ENCODE peak calls at places on chromosomes 7 and 10, in seven cellular contexts. Q is heart left ventricle, N is mucosa of descending colon, M is bronchial epithelial cell, D is kidney, F is choroid plexus epithelial cell, T is gastrocnemius medialis. I is an unnamed sample.

GRCh38 chr10:12819071-12819470 is 182.4 kb downstream of the CCDC3 start:
- DNase-seq in Q (no peak), N (no peak), M (peak), D (no peak), F (no peak), T (no peak), I (no peak)

GRCh38 chr7:98133181-98133580 is 26.5 kb downstream of the LMTK2 start:
- DNase-seq in Q (no peak), N (no peak), M (peak), D (no peak), F (peak), T (no peak), I (peak)

GRCh38 chr7:20249924-20250323 is 32.7 kb upstream of the MACC1 start:
- DNase-seq in Q (no peak), N (no peak), M (no peak), D (no peak), F (peak), T (no peak), I (no peak)

GRCh38 chr10:52864459-52865106 is 92.0 kb upstream of the MBL2 start:
- DNase-seq in Q (peak), N (no peak), M (peak), D (peak), F (peak), T (no peak), I (peak)

GRCh38 chr7:77453531-77453930 is 37.4 kb upstream of the GSAP start:
- DNase-seq in Q (peak), N (no peak), M (peak), D (no peak), F (peak), T (no peak), I (no peak)

GRCh38 chr10:60182691-60183090 is 207.0 kb downstream of the ANK3 start:
- DNase-seq in Q (no peak), N (no peak), M (no peak), D (no peak), F (peak), T (no peak), I (no peak)

GRCh38 chr7:34723866-34724490 is 66.0 kb downstream of the NPSR1 start:
- DNase-seq in Q (no peak), N (no peak), M (no peak), D (no peak), F (peak), T (no peak), I (no peak)

GRCh38 chr7:102101111-102101551 is 185.5 kb upstream of the SH2B2 start:
- DNase-seq in Q (no peak), N (no peak), M (peak), D (no peak), F (no peak), T (no peak), I (peak)

GRCh38 chr7:93902777-93903423 is 3.5 kb upstream of the GNGT1 start:
- DNase-seq in Q (no peak), N (no peak), M (peak), D (no peak), F (peak), T (no peak), I (peak)

GRCh38 chr7:158689500-158689899 is 15.1 kb downstream of the NCAPG2 start:
- DNase-seq in Q (no peak), N (no peak), M (no peak), D (no peak), F (no peak), T (no peak), I (no peak)

GRCh38 chr7:139813141-139813540 is 15.9 kb upstream of the TBXAS1 start:
- DNase-seq in Q (no peak), N (no peak), M (no peak), D (no peak), F (no peak), T (no peak), I (no peak)

GRCh38 chr10:124298891-124299290 is 119.8 kb downstream of the OAT start:
- DNase-seq in Q (no peak), N (no peak), M (no peak), D (no peak), F (no peak), T (no peak), I (no peak)

GRCh38 chr10:90930971-90931841 is 10.3 kb upstream of the ANKRD1 start:
- DNase-seq in Q (peak), N (no peak), M (peak), D (peak), F (peak), T (no peak), I (no peak)

GRCh38 chr10:11863353-11864105 is 40.4 kb downstream of the PROSER2 start:
- DNase-seq in Q (no peak), N (no peak), M (no peak), D (no peak), F (no peak), T (no peak), I (no peak)

GRCh38 chr7:39910108-39910869 is 39.8 kb upstream of the CDK13 start:
- DNase-seq in Q (no peak), N (no peak), M (no peak), D (no peak), F (peak), T (no peak), I (no peak)

GRCh38 chr10:72912715-72913114 is 19.2 kb downstream of the OIT3 start:
- DNase-seq in Q (no peak), N (no peak), M (no peak), D (no peak), F (no peak), T (no peak), I (no peak)

GRCh38 chr7:27636326-27637006 is 26.2 kb downstream of the HIBADH start:
- DNase-seq in Q (no peak), N (no peak), M (no peak), D (no peak), F (peak), T (no peak), I (no peak)

GRCh38 chr10:104300002-104300735 is 31.2 kb downstream of the GSTO2 start:
- DNase-seq in Q (peak), N (no peak), M (peak), D (no peak), F (peak), T (no peak), I (peak)

GRCh38 chr10:37754538-37755323 is 102.7 kb downstream of the ZNF248 start:
- DNase-seq in Q (no peak), N (no peak), M (peak), D (no peak), F (peak), T (no peak), I (no peak)

GRCh38 chr7:11294218-11294617 is 320.5 kb downstream of the PHF14 start:
- DNase-seq in Q (no peak), N (no peak), M (no peak), D (no peak), F (no peak), T (no peak), I (no peak)

GRCh38 chr10:93071177-93071472 is 2.6 kb upstream of the CYP26A1 start:
- DNase-seq in Q (no peak), N (no peak), M (no peak), D (peak), F (no peak), T (no peak), I (no peak)

GRCh38 chr7:55534916-55535636 is 37.2 kb downstream of the VOPP1 start:
- DNase-seq in Q (no peak), N (no peak), M (no peak), D (no peak), F (no peak), T (no peak), I (no peak)

GRCh38 chr7:157155959-157156358 is 17.2 kb downstream of the UBE3C start:
- DNase-seq in Q (no peak), N (no peak), M (no peak), D (no peak), F (no peak), T (no peak), I (no peak)

GRCh38 chr7:102444961-102445673 is 11.7 kb downstream of the ORAI2 start:
- DNase-seq in Q (no peak), N (no peak), M (no peak), D (no peak), F (no peak), T (no peak), I (no peak)

GRCh38 chr10:127798116-127798515 is 61.1 kb downstream of the FOXI2 start:
- DNase-seq in Q (peak), N (no peak), M (no peak), D (no peak), F (peak), T (no peak), I (no peak)

GRCh38 chr10:30463944-30464451 is 30.0 kb downstream of the MAP3K8 start:
- DNase-seq in Q (no peak), N (no peak), M (peak), D (no peak), F (peak), T (no peak), I (peak)

GRCh38 chr10:130403153-130403890 is 267.1 kb downstream of the GLRX3 start:
- DNase-seq in Q (no peak), N (no peak), M (no peak), D (no peak), F (no peak), T (no peak), I (no peak)

GRCh38 chr7:44918029-44918428 is 32.7 kb upstream of the PURB start:
- DNase-seq in Q (no peak), N (no peak), M (no peak), D (no peak), F (no peak), T (no peak), I (no peak)

GRCh38 chr10:130454543-130455000 is 318.4 kb downstream of the GLRX3 start:
- DNase-seq in Q (no peak), N (no peak), M (no peak), D (no peak), F (no peak), T (no peak), I (no peak)

GRCh38 chr7:132430863-132431822 is 145.1 kb downstream of the PLXNA4 start:
- DNase-seq in Q (no peak), N (peak), M (peak), D (no peak), F (peak), T (no peak), I (peak)

GRCh38 chr7:22759721-22760120 is 32.7 kb downstream of the IL6 start:
- DNase-seq in Q (no peak), N (no peak), M (no peak), D (no peak), F (peak), T (no peak), I (no peak)

GRCh38 chr7:106021211-106022067 is 58.4 kb downstream of the CDHR3 start:
- DNase-seq in Q (no peak), N (no peak), M (no peak), D (no peak), F (peak), T (no peak), I (no peak)

GRCh38 chr7:158432369-158433270 is 155.0 kb downstream of the PTPRN2 start:
- DNase-seq in Q (no peak), N (peak), M (peak), D (no peak), F (peak), T (no peak), I (no peak)

GRCh38 chr7:100200693-100201092 is 19.1 kb upstream of the PVRIG start:
- DNase-seq in Q (no peak), N (peak), M (no peak), D (no peak), F (no peak), T (no peak), I (no peak)

GRCh38 chr7:13041368-13041988 is 354.0 kb downstream of the ARL4A start:
- DNase-seq in Q (no peak), N (no peak), M (no peak), D (no peak), F (no peak), T (no peak), I (no peak)

GRCh38 chr7:150356265-150356897 is 12.2 kb upstream of the REPIN1 start:
- DNase-seq in Q (no peak), N (no peak), M (no peak), D (no peak), F (peak), T (no peak), I (no peak)

GRCh38 chr10:119644215-119644826 is 6.9 kb upstream of the BAG3 start:
- DNase-seq in Q (no peak), N (no peak), M (no peak), D (no peak), F (no peak), T (no peak), I (no peak)
- TF ChIP-seq CTCF in Q (no peak), N (no peak), M (peak), D (no peak), F (peak), T (no peak), I (peak)

GRCh38 chr10:23338155-23338828 is 6.3 kb downstream of the C10orf67 start:
- DNase-seq in Q (no peak), N (no peak), M (peak), D (no peak), F (peak), T (no peak), I (peak)
- TF ChIP-seq CTCF in Q (no peak), N (no peak), M (peak), D (no peak), F (peak), T (no peak), I (peak)

GRCh38 chr10:34824870-34825269 is 9.8 kb upstream of the PARD3 start:
- DNase-seq in Q (no peak), N (no peak), M (no peak), D (no peak), F (no peak), T (no peak), I (no peak)
- TF ChIP-seq CTCF in Q (peak), N (no peak), M (peak), D (peak), F (peak), T (no peak), I (peak)

GRCh38 chr10:4345842-4346241 is 480.2 kb upstream of the AKR1E2 start:
- DNase-seq in Q (no peak), N (no peak), M (no peak), D (no peak), F (no peak), T (no peak), I (no peak)

GRCh38 chr10:4343091-4343490 is 482.9 kb upstream of the AKR1E2 start:
- DNase-seq in Q (no peak), N (no peak), M (no peak), D (no peak), F (no peak), T (no peak), I (no peak)

GRCh38 chr10:4343798-4344370 is 482.1 kb upstream of the AKR1E2 start:
- DNase-seq in Q (no peak), N (no peak), M (no peak), D (no peak), F (peak), T (no peak), I (no peak)

GRCh38 chr10:4346257-4346656 is 479.8 kb upstream of the AKR1E2 start:
- DNase-seq in Q (no peak), N (no peak), M (no peak), D (no peak), F (no peak), T (no peak), I (no peak)

DNA sequence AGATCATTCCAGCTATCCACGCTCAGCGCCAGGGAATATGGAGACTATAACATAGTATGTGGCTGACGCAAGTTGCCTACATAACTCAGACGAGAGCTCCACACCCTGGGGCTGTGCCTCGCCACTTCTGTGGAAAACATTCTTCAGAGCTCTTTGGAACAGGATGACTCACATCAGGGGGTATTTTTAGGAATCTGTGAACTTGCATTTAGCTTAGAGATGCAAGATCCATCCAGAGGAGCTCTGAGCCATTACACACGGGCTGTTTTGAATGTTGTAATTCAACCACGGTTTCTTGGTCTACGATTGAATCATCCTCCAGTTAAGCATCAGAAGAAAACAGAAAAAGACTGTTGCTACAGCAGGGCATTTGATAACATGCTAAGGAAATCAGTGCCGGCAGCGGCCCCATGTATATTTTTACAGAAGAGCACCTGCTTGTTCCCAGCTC is 481.4 kb upstream of the AKR1E2 start:
- DNase-seq in Q (peak), N (no peak), M (peak), D (no peak), F (peak), T (peak), I (peak)
- TF ChIP-seq CTCF in Q (no peak), N (no peak), M (no peak), D (no peak), F (peak), T (peak), I (peak)

I was measured in foreskin keratinocyte.